ENCODE peak calls at places on chromosomes 11 and 22, in nine cellular contexts. One of them, this sample, is unnamed.

GRCh38 chr11:128346808-128347207 is 240.6 kb downstream of the ETS1 start:
- DNase-seq in SIG-M5: no peak
- DNase-seq in AG08395: no peak
- DNase-seq in GM19239: no peak
- DNase-seq in mammary epithelial cell: peak
- DNase-seq in GM03348: peak
- DNase-seq in AG10803: no peak
- DNase-seq in activated CD4-positive, alpha-beta T cell treated with anti-CD3 and anti-CD28 coated beads, Interleukin-2, amount 50 U/mL, for 1 hour: no peak
- DNase-seq in cardiac muscle cell: peak
- DNase-seq in this sample: no peak

GRCh38 chr22:28410050-28410816 is 269.4 kb downstream of the TTC28 start:
- DNase-seq in activated CD4-positive, alpha-beta T cell treated with anti-CD3 and anti-CD28 coated beads, Interleukin-2, amount 50 U/mL, for 1 hour: no peak
- DNase-seq in GM03348: peak
- DNase-seq in cardiac muscle cell: peak
- DNase-seq in AG10803: peak
- DNase-seq in AG08395: peak
- DNase-seq in GM19239: no peak
- DNase-seq in mammary epithelial cell: no peak
- DNase-seq in SIG-M5: no peak
- DNase-seq in this sample: no peak

GRCh38 chr22:41596776-41597634 is 7.4 kb upstream of the PMM1 start:
- DNase-seq in activated CD4-positive, alpha-beta T cell treated with anti-CD3 and anti-CD28 coated beads, Interleukin-2, amount 50 U/mL, for 1 hour: peak
- DNase-seq in cardiac muscle cell: peak
- DNase-seq in AG10803: peak
- DNase-seq in mammary epithelial cell: peak
- DNase-seq in GM19239: no peak
- DNase-seq in AG08395: peak
- DNase-seq in GM03348: peak
- DNase-seq in SIG-M5: no peak
- DNase-seq in this sample: peak

GRCh38 chr11:61694971-61695706 is 14.9 kb downstream of the DAGLA start:
- DNase-seq in mammary epithelial cell: peak
- DNase-seq in SIG-M5: no peak
- DNase-seq in AG08395: no peak
- DNase-seq in AG10803: no peak
- DNase-seq in GM03348: no peak
- DNase-seq in cardiac muscle cell: no peak
- DNase-seq in GM19239: no peak
- DNase-seq in activated CD4-positive, alpha-beta T cell treated with anti-CD3 and anti-CD28 coated beads, Interleukin-2, amount 50 U/mL, for 1 hour: no peak
- DNase-seq in this sample: peak

GRCh38 chr11:44607324-44607962 is 42.0 kb downstream of the CD82 start:
- DNase-seq in SIG-M5: no peak
- DNase-seq in AG10803: peak
- DNase-seq in activated CD4-positive, alpha-beta T cell treated with anti-CD3 and anti-CD28 coated beads, Interleukin-2, amount 50 U/mL, for 1 hour: no peak
- DNase-seq in GM19239: no peak
- DNase-seq in mammary epithelial cell: peak
- DNase-seq in GM03348: peak
- DNase-seq in AG08395: peak
- DNase-seq in cardiac muscle cell: no peak
- DNase-seq in this sample: no peak

GRCh38 chr11:19241260-19242183 is 777 bp upstream of the E2F8 start:
- DNase-seq in AG08395: peak
- DNase-seq in activated CD4-positive, alpha-beta T cell treated with anti-CD3 and anti-CD28 coated beads, Interleukin-2, amount 50 U/mL, for 1 hour: peak
- DNase-seq in cardiac muscle cell: no peak
- DNase-seq in mammary epithelial cell: no peak
- DNase-seq in SIG-M5: no peak
- DNase-seq in AG10803: no peak
- DNase-seq in GM19239: peak
- DNase-seq in GM03348: peak
- DNase-seq in this sample: peak

GRCh38 chr11:92880391-92880790 is 89.1 kb upstream of the MTNR1B start:
- DNase-seq in GM03348: peak
- DNase-seq in AG10803: peak
- DNase-seq in activated CD4-positive, alpha-beta T cell treated with anti-CD3 and anti-CD28 coated beads, Interleukin-2, amount 50 U/mL, for 1 hour: no peak
- DNase-seq in mammary epithelial cell: peak
- DNase-seq in SIG-M5: no peak
- DNase-seq in AG08395: peak
- DNase-seq in GM19239: no peak
- DNase-seq in cardiac muscle cell: peak
- DNase-seq in this sample: no peak

GRCh38 chr22:29480512-29481264 is 670 bp downstream of the NEFH start:
- DNase-seq in GM19239: peak
- DNase-seq in mammary epithelial cell: peak
- DNase-seq in GM03348: peak
- DNase-seq in SIG-M5: no peak
- DNase-seq in cardiac muscle cell: peak
- DNase-seq in AG08395: no peak
- DNase-seq in activated CD4-positive, alpha-beta T cell treated with anti-CD3 and anti-CD28 coated beads, Interleukin-2, amount 50 U/mL, for 1 hour: peak
- DNase-seq in AG10803: peak
- DNase-seq in this sample: no peak

GRCh38 chr11:2363130-2363529 is 14.0 kb upstream of the CD81 start:
- DNase-seq in activated CD4-positive, alpha-beta T cell treated with anti-CD3 and anti-CD28 coated beads, Interleukin-2, amount 50 U/mL, for 1 hour: no peak
- DNase-seq in mammary epithelial cell: no peak
- DNase-seq in GM19239: no peak
- DNase-seq in cardiac muscle cell: no peak
- DNase-seq in SIG-M5: no peak
- DNase-seq in AG08395: no peak
- DNase-seq in GM03348: no peak
- DNase-seq in AG10803: no peak
- DNase-seq in this sample: no peak

GRCh38 chr11:92399702-92400101 is 175.1 kb downstream of the FAT3 start:
- DNase-seq in AG10803: no peak
- DNase-seq in AG08395: no peak
- DNase-seq in mammary epithelial cell: no peak
- DNase-seq in SIG-M5: no peak
- DNase-seq in activated CD4-positive, alpha-beta T cell treated with anti-CD3 and anti-CD28 coated beads, Interleukin-2, amount 50 U/mL, for 1 hour: no peak
- DNase-seq in GM03348: no peak
- DNase-seq in GM19239: no peak
- DNase-seq in cardiac muscle cell: no peak
- DNase-seq in this sample: no peak

GRCh38 chr11:48006301-48006992 is 26.1 kb downstream of the PTPRJ start:
- DNase-seq in AG08395: peak
- DNase-seq in cardiac muscle cell: peak
- DNase-seq in mammary epithelial cell: peak
- DNase-seq in GM03348: peak
- DNase-seq in AG10803: peak
- DNase-seq in GM19239: no peak
- DNase-seq in SIG-M5: no peak
- DNase-seq in activated CD4-positive, alpha-beta T cell treated with anti-CD3 and anti-CD28 coated beads, Interleukin-2, amount 50 U/mL, for 1 hour: no peak
- DNase-seq in this sample: no peak

GRCh38 chr11:108654994-108655631 is 9.8 kb upstream of the DDX10 start:
- DNase-seq in SIG-M5: no peak
- DNase-seq in mammary epithelial cell: peak
- DNase-seq in activated CD4-positive, alpha-beta T cell treated with anti-CD3 and anti-CD28 coated beads, Interleukin-2, amount 50 U/mL, for 1 hour: no peak
- DNase-seq in cardiac muscle cell: peak
- DNase-seq in GM19239: no peak
- DNase-seq in AG08395: peak
- DNase-seq in GM03348: peak
- DNase-seq in AG10803: peak
- DNase-seq in this sample: peak

GRCh38 chr22:25176175-25176574 is 23.5 kb upstream of the CRYBB3 start:
- DNase-seq in cardiac muscle cell: no peak
- DNase-seq in GM03348: no peak
- DNase-seq in AG08395: no peak
- DNase-seq in SIG-M5: no peak
- DNase-seq in GM19239: no peak
- DNase-seq in activated CD4-positive, alpha-beta T cell treated with anti-CD3 and anti-CD28 coated beads, Interleukin-2, amount 50 U/mL, for 1 hour: no peak
- DNase-seq in AG10803: no peak
- DNase-seq in mammary epithelial cell: peak
- DNase-seq in this sample: no peak

GRCh38 chr22:31284241-31284745 is 8.0 kb downstream of the PIK3IP1 start:
- DNase-seq in cardiac muscle cell: no peak
- DNase-seq in GM03348: no peak
- DNase-seq in GM19239: no peak
- DNase-seq in AG08395: no peak
- DNase-seq in mammary epithelial cell: no peak
- DNase-seq in SIG-M5: no peak
- DNase-seq in AG10803: no peak
- DNase-seq in activated CD4-positive, alpha-beta T cell treated with anti-CD3 and anti-CD28 coated beads, Interleukin-2, amount 50 U/mL, for 1 hour: no peak
- DNase-seq in this sample: no peak

GRCh38 chr11:111305871-111306270 is 7.5 kb downstream of the POU2AF3 start:
- DNase-seq in SIG-M5: no peak
- DNase-seq in activated CD4-positive, alpha-beta T cell treated with anti-CD3 and anti-CD28 coated beads, Interleukin-2, amount 50 U/mL, for 1 hour: no peak
- DNase-seq in GM03348: no peak
- DNase-seq in cardiac muscle cell: no peak
- DNase-seq in mammary epithelial cell: no peak
- DNase-seq in AG10803: no peak
- DNase-seq in AG08395: no peak
- DNase-seq in GM19239: no peak
- DNase-seq in this sample: no peak

GRCh38 chr11:61913699-61914395 is 3.5 kb downstream of the RAB3IL1 start:
- DNase-seq in AG08395: no peak
- DNase-seq in cardiac muscle cell: no peak
- DNase-seq in SIG-M5: no peak
- DNase-seq in AG10803: no peak
- DNase-seq in activated CD4-positive, alpha-beta T cell treated with anti-CD3 and anti-CD28 coated beads, Interleukin-2, amount 50 U/mL, for 1 hour: no peak
- DNase-seq in mammary epithelial cell: no peak
- DNase-seq in GM03348: no peak
- DNase-seq in GM19239: no peak
- DNase-seq in this sample: no peak

GRCh38 chr22:27406389-27406861 is 395.1 kb downstream of the MN1 start:
- DNase-seq in GM03348: no peak
- DNase-seq in AG08395: no peak
- DNase-seq in SIG-M5: no peak
- DNase-seq in mammary epithelial cell: no peak
- DNase-seq in cardiac muscle cell: no peak
- DNase-seq in activated CD4-positive, alpha-beta T cell treated with anti-CD3 and anti-CD28 coated beads, Interleukin-2, amount 50 U/mL, for 1 hour: no peak
- DNase-seq in GM19239: no peak
- DNase-seq in AG10803: peak
- DNase-seq in this sample: no peak

GRCh38 chr11:73011126-73011817 is 130.8 kb downstream of the FCHSD2 start:
- DNase-seq in GM19239: no peak
- DNase-seq in AG08395: no peak
- DNase-seq in AG10803: no peak
- DNase-seq in cardiac muscle cell: no peak
- DNase-seq in mammary epithelial cell: no peak
- DNase-seq in SIG-M5: no peak
- DNase-seq in GM03348: no peak
- DNase-seq in activated CD4-positive, alpha-beta T cell treated with anti-CD3 and anti-CD28 coated beads, Interleukin-2, amount 50 U/mL, for 1 hour: no peak
- DNase-seq in this sample: no peak

GRCh38 chr22:45877651-45878050 is 99.3 kb downstream of the WNT7B start:
- DNase-seq in GM03348: no peak
- DNase-seq in SIG-M5: no peak
- DNase-seq in GM19239: no peak
- DNase-seq in cardiac muscle cell: no peak
- DNase-seq in activated CD4-positive, alpha-beta T cell treated with anti-CD3 and anti-CD28 coated beads, Interleukin-2, amount 50 U/mL, for 1 hour: no peak
- DNase-seq in AG10803: no peak
- DNase-seq in mammary epithelial cell: no peak
- DNase-seq in AG08395: no peak
- DNase-seq in this sample: no peak

GRCh38 chr11:61554172-61554988 is 26.5 kb downstream of the SYT7 start:
- DNase-seq in AG10803: no peak
- DNase-seq in AG08395: no peak
- DNase-seq in GM19239: no peak
- DNase-seq in activated CD4-positive, alpha-beta T cell treated with anti-CD3 and anti-CD28 coated beads, Interleukin-2, amount 50 U/mL, for 1 hour: no peak
- DNase-seq in mammary epithelial cell: no peak
- DNase-seq in SIG-M5: no peak
- DNase-seq in GM03348: no peak
- DNase-seq in cardiac muscle cell: no peak
- DNase-seq in this sample: no peak

GRCh38 chr11:64344721-64345120 is 4.7 kb downstream of the CCDC88B start:
- DNase-seq in GM19239: no peak
- DNase-seq in activated CD4-positive, alpha-beta T cell treated with anti-CD3 and anti-CD28 coated beads, Interleukin-2, amount 50 U/mL, for 1 hour: no peak
- DNase-seq in AG08395: no peak
- DNase-seq in mammary epithelial cell: no peak
- DNase-seq in SIG-M5: no peak
- DNase-seq in GM03348: no peak
- DNase-seq in cardiac muscle cell: no peak
- DNase-seq in AG10803: no peak
- DNase-seq in this sample: no peak

GRCh38 chr11:70240337-70240736 is 30.2 kb upstream of the PPFIA1 start:
- DNase-seq in GM03348: no peak
- DNase-seq in mammary epithelial cell: peak
- DNase-seq in AG10803: no peak
- DNase-seq in AG08395: no peak
- DNase-seq in GM19239: no peak
- DNase-seq in cardiac muscle cell: no peak
- DNase-seq in SIG-M5: no peak
- DNase-seq in activated CD4-positive, alpha-beta T cell treated with anti-CD3 and anti-CD28 coated beads, Interleukin-2, amount 50 U/mL, for 1 hour: no peak
- DNase-seq in this sample: no peak

GRCh38 chr11:125070699-125071254 is 7.7 kb downstream of the SLC37A2 start:
- DNase-seq in mammary epithelial cell: peak
- DNase-seq in SIG-M5: peak
- DNase-seq in cardiac muscle cell: peak
- DNase-seq in GM19239: no peak
- DNase-seq in AG10803: peak
- DNase-seq in AG08395: peak
- DNase-seq in activated CD4-positive, alpha-beta T cell treated with anti-CD3 and anti-CD28 coated beads, Interleukin-2, amount 50 U/mL, for 1 hour: no peak
- DNase-seq in GM03348: peak
- DNase-seq in this sample: peak

GRCh38 chr22:49737101-49737551 is 90.5 kb downstream of the BRD1 start:
- DNase-seq in activated CD4-positive, alpha-beta T cell treated with anti-CD3 and anti-CD28 coated beads, Interleukin-2, amount 50 U/mL, for 1 hour: no peak
- DNase-seq in AG08395: no peak
- DNase-seq in SIG-M5: no peak
- DNase-seq in AG10803: no peak
- DNase-seq in GM19239: no peak
- DNase-seq in mammary epithelial cell: no peak
- DNase-seq in cardiac muscle cell: no peak
- DNase-seq in GM03348: no peak
- DNase-seq in this sample: no peak

GRCh38 chr11:115577701-115578100 is 73.5 kb upstream of the CADM1 start:
- DNase-seq in SIG-M5: no peak
- DNase-seq in GM19239: no peak
- DNase-seq in AG10803: no peak
- DNase-seq in activated CD4-positive, alpha-beta T cell treated with anti-CD3 and anti-CD28 coated beads, Interleukin-2, amount 50 U/mL, for 1 hour: no peak
- DNase-seq in AG08395: no peak
- DNase-seq in mammary epithelial cell: no peak
- DNase-seq in GM03348: no peak
- DNase-seq in cardiac muscle cell: no peak
- DNase-seq in this sample: no peak

GRCh38 chr11:99275521-99275920 is 254.8 kb downstream of the CNTN5 start:
- DNase-seq in AG10803: no peak
- DNase-seq in activated CD4-positive, alpha-beta T cell treated with anti-CD3 and anti-CD28 coated beads, Interleukin-2, amount 50 U/mL, for 1 hour: no peak
- DNase-seq in SIG-M5: no peak
- DNase-seq in GM03348: no peak
- DNase-seq in cardiac muscle cell: no peak
- DNase-seq in mammary epithelial cell: no peak
- DNase-seq in AG08395: no peak
- DNase-seq in GM19239: no peak
- DNase-seq in this sample: no peak

GRCh38 chr11:131955901-131956300 is 585.5 kb downstream of the NTM start:
- DNase-seq in activated CD4-positive, alpha-beta T cell treated with anti-CD3 and anti-CD28 coated beads, Interleukin-2, amount 50 U/mL, for 1 hour: no peak
- DNase-seq in GM19239: no peak
- DNase-seq in mammary epithelial cell: no peak
- DNase-seq in AG08395: no peak
- DNase-seq in cardiac muscle cell: no peak
- DNase-seq in SIG-M5: no peak
- DNase-seq in AG10803: no peak
- DNase-seq in GM03348: no peak
- DNase-seq in this sample: no peak

GRCh38 chr11:73141309-73142127 is 600 bp downstream of the FCHSD2 start:
- DNase-seq in AG10803: peak
- DNase-seq in activated CD4-positive, alpha-beta T cell treated with anti-CD3 and anti-CD28 coated beads, Interleukin-2, amount 50 U/mL, for 1 hour: peak
- DNase-seq in SIG-M5: no peak
- DNase-seq in GM19239: no peak
- DNase-seq in cardiac muscle cell: peak
- DNase-seq in AG08395: peak
- DNase-seq in GM03348: peak
- DNase-seq in mammary epithelial cell: peak
- DNase-seq in this sample: peak

GRCh38 chr11:10298342-10298741 is 4.3 kb upstream of the SBF2 start:
- DNase-seq in AG10803: peak
- DNase-seq in GM19239: no peak
- DNase-seq in SIG-M5: peak
- DNase-seq in activated CD4-positive, alpha-beta T cell treated with anti-CD3 and anti-CD28 coated beads, Interleukin-2, amount 50 U/mL, for 1 hour: peak
- DNase-seq in GM03348: peak
- DNase-seq in cardiac muscle cell: peak
- DNase-seq in mammary epithelial cell: peak
- DNase-seq in AG08395: no peak
- DNase-seq in this sample: no peak

GRCh38 chr11:122344281-122344680 is 228.3 kb upstream of the BLID start:
- DNase-seq in GM19239: no peak
- DNase-seq in AG10803: peak
- DNase-seq in cardiac muscle cell: peak
- DNase-seq in AG08395: peak
- DNase-seq in mammary epithelial cell: peak
- DNase-seq in SIG-M5: no peak
- DNase-seq in GM03348: peak
- DNase-seq in activated CD4-positive, alpha-beta T cell treated with anti-CD3 and anti-CD28 coated beads, Interleukin-2, amount 50 U/mL, for 1 hour: no peak
- DNase-seq in this sample: no peak